ENCODE peak calls at places on chromosomes 12 and 14, in eight cellular contexts. C is prostate gland, B is heart left ventricle, W is Peyer's patch, U is A549, R is adrenal gland, S is lower leg skin, O is tibial nerve. F is an unnamed sample.

GRCh38 chr12:6765634-6766581 is at the start of gene PTMS:
- DNase-seq in C (peak), B (peak), W (peak), U (peak), R (peak), S (peak), O (peak), F (peak)

GRCh38 chr12:68065163-68065562 is 75.9 kb downstream of the IFNG-AS1 start:
- DNase-seq in C (no peak), B (no peak), W (no peak), U (no peak), R (no peak), S (no peak), O (no peak), F (no peak)

GRCh38 chr14:50669441-50669986 is 1.4 kb upstream of the SAV1 start:
- DNase-seq in C (no peak), B (no peak), W (no peak), U (no peak), R (no peak), S (no peak), O (no peak), F (no peak)

GRCh38 chr12:47814539-47815170 is 5.0 kb downstream of the HDAC7 start:
- DNase-seq in C (no peak), B (no peak), W (no peak), U (no peak), R (no peak), S (no peak), O (no peak), F (no peak)

GRCh38 chr12:50745861-50746260 is 18.0 kb upstream of the ATF1 start:
- DNase-seq in C (no peak), B (no peak), W (no peak), U (no peak), R (no peak), S (peak), O (no peak), F (no peak)

GRCh38 chr14:105474478-105475268 is at the start of gene CRIP2:
- DNase-seq in C (no peak), B (no peak), W (no peak), U (peak), R (no peak), S (no peak), O (no peak), F (no peak)

GRCh38 chr12:50052964-50053363 is 4.4 kb upstream of the ASIC1 start:
- DNase-seq in C (no peak), B (no peak), W (no peak), U (no peak), R (no peak), S (no peak), O (no peak), F (no peak)

GRCh38 chr14:74919421-74920165 is 3.5 kb downstream of the RPS6KL1 start:
- DNase-seq in C (no peak), B (no peak), W (no peak), U (no peak), R (no peak), S (peak), O (no peak), F (no peak)

GRCh38 chr14:69694730-69695663 is 71.9 kb upstream of the SRSF5 start:
- DNase-seq in C (no peak), B (no peak), W (no peak), U (no peak), R (no peak), S (peak), O (no peak), F (no peak)

GRCh38 chr12:34392741-34393085 is 370.4 kb downstream of the ALG10 start:
- DNase-seq in C (no peak), B (peak), W (no peak), U (no peak), R (no peak), S (peak), O (no peak), F (peak)

GRCh38 chr12:124195226-124195938 is 99.5 kb upstream of the RFLNA start:
- DNase-seq in C (no peak), B (no peak), W (no peak), U (no peak), R (no peak), S (no peak), O (no peak), F (no peak)

GRCh38 chr14:102684276-102684663 is 91.8 kb downstream of the RCOR1 start:
- DNase-seq in C (no peak), B (no peak), W (no peak), U (no peak), R (no peak), S (no peak), O (no peak), F (no peak)

GRCh38 chr14:101353422-101353821 is 207.9 kb upstream of the DIO3 start:
- DNase-seq in C (no peak), B (no peak), W (no peak), U (no peak), R (no peak), S (peak), O (no peak), F (no peak)

GRCh38 chr14:103767306-103767894 is 51.8 kb downstream of the ZFYVE21 start:
- DNase-seq in C (no peak), B (no peak), W (no peak), U (no peak), R (no peak), S (no peak), O (no peak), F (no peak)

GRCh38 chr12:26767116-26767515 is 65.9 kb downstream of the ITPR2 start:
- DNase-seq in C (no peak), B (no peak), W (no peak), U (no peak), R (no peak), S (no peak), O (no peak), F (no peak)

GRCh38 chr12:61531195-61531594 is 729.0 kb upstream of the USP15 start:
- DNase-seq in C (no peak), B (no peak), W (no peak), U (no peak), R (no peak), S (no peak), O (no peak), F (no peak)

GRCh38 chr14:30527196-30527595 is 31.8 kb upstream of the G2E3 start:
- DNase-seq in C (no peak), B (no peak), W (no peak), U (no peak), R (no peak), S (no peak), O (no peak), F (no peak)

GRCh38 chr14:35533357-35534129 is 421 bp upstream of the INSM2 start:
- DNase-seq in C (peak), B (peak), W (peak), U (peak), R (peak), S (no peak), O (no peak), F (peak)

GRCh38 chr14:21041676-21042433 is at the start of gene RNASE7:
- DNase-seq in C (peak), B (no peak), W (no peak), U (no peak), R (peak), S (peak), O (no peak), F (peak)

GRCh38 chr14:75229923-75230792 is 48.5 kb upstream of the FOS start:
- DNase-seq in C (no peak), B (no peak), W (peak), U (peak), R (peak), S (no peak), O (no peak), F (no peak)

GRCh38 chr14:69519701-69520100 is 35.2 kb downstream of the PLEKHD1 start:
- DNase-seq in C (no peak), B (no peak), W (no peak), U (no peak), R (no peak), S (no peak), O (no peak), F (no peak)

GRCh38 chr12:24979286-24979685 is 30.4 kb upstream of the BCAT1 start:
- DNase-seq in C (no peak), B (no peak), W (no peak), U (no peak), R (peak), S (no peak), O (peak), F (no peak)

GRCh38 chr12:92010853-92011701 is 134.6 kb downstream of the BTG1 start:
- DNase-seq in C (no peak), B (no peak), W (no peak), U (no peak), R (no peak), S (no peak), O (no peak), F (no peak)

GRCh38 chr14:69693823-69694729 is 72.9 kb upstream of the SRSF5 start:
- DNase-seq in C (no peak), B (no peak), W (no peak), U (no peak), R (peak), S (no peak), O (no peak), F (no peak)

GRCh38 chr12:11622774-11623375 is 26.6 kb upstream of the ETV6 start:
- DNase-seq in C (no peak), B (no peak), W (no peak), U (no peak), R (no peak), S (no peak), O (no peak), F (no peak)

GRCh38 chr14:68447581-68448281 is 345.1 kb downstream of the ZFP36L1 start:
- DNase-seq in C (no peak), B (no peak), W (no peak), U (no peak), R (no peak), S (no peak), O (no peak), F (no peak)

GRCh38 chr14:61555056-61555838 is 140.1 kb upstream of the HIF1A start:
- DNase-seq in C (no peak), B (no peak), W (no peak), U (no peak), R (no peak), S (peak), O (no peak), F (peak)

GRCh38 chr12:4908694-4909396 is 860 bp upstream of the KCNA1 start:
- DNase-seq in C (no peak), B (no peak), W (no peak), U (no peak), R (no peak), S (no peak), O (no peak), F (no peak)

GRCh38 chr14:104634031-104634760 is 29.6 kb upstream of the TMEM179 start:
- DNase-seq in C (no peak), B (no peak), W (no peak), U (no peak), R (no peak), S (peak), O (no peak), F (no peak)

GRCh38 chr12:22101749-22102243 is 55.8 kb downstream of the CMAS start:
- DNase-seq in C (no peak), B (no peak), W (no peak), U (no peak), R (peak), S (peak), O (peak), F (no peak)

GRCh38 chr14:106506901-106507305 is 980.5 kb downstream of the TMEM121 start:
- DNase-seq in C (no peak), B (no peak), W (peak), U (no peak), R (no peak), S (no peak), O (no peak), F (no peak)

GRCh38 chr12:14982562-14982961 is 9.7 kb downstream of the PDE6H start:
- DNase-seq in C (no peak), B (no peak), W (no peak), U (no peak), R (no peak), S (no peak), O (no peak), F (no peak)

GRCh38 chr14:42806909-42807315 is 1200.2 kb downstream of the LRFN5 start:
- DNase-seq in C (no peak), B (no peak), W (no peak), U (no peak), R (no peak), S (no peak), O (no peak), F (no peak)

GRCh38 chr14:63088865-63089264 is 43.6 kb upstream of the KCNH5 start:
- DNase-seq in C (no peak), B (no peak), W (no peak), U (no peak), R (no peak), S (no peak), O (no peak), F (no peak)

GRCh38 chr12:99386907-99387306 is 260.6 kb upstream of the GARIN6 start:
- DNase-seq in C (no peak), B (no peak), W (no peak), U (peak), R (no peak), S (no peak), O (no peak), F (no peak)

DNA sequence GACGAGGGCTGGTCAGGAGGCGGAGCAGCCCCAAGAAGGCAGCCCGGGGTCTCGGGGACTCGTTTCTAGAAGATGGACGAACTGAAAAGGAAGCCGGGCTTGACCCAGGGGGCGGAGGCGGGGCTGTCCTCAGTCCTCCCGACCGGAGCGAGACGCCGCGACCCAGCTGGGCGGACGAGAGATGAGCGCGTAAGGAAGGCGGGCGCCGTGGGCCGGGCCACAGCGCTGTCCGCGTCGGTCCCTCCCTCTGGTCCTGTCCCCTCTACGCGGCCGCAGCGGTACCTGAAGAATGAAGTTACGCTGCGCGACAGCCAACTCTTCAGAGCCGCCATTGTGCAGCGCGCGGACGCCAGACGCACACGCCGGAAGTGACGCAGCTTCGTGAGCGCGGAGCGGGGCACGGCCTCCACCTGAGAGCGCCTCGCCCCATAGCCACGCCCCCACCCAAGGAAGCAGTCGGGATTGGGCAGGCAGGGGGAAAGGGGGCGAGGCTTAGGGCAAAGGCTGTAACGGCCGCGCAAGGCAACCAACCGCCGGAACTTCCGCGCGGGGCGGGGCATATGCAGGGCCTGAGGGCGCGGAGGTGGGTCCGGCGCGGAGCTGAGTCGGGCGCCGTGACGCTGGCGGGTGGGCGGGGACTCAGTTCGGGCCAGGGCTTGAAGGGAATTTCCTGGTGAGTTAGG is at the start of gene DIABLO:
- DNase-seq in C (peak), B (peak), W (peak), U (peak), R (peak), S (peak), O (peak), F (peak)
- TF ChIP-seq POLR2A in C (peak), B (peak), W (peak), U (peak), R (peak), S (peak), O (peak), F (peak)

GRCh38 chr12:30822385-30823139 is 67.8 kb upstream of the CAPRIN2 start:
- DNase-seq in C (no peak), B (peak), W (peak), U (peak), R (peak), S (peak), O (peak), F (peak)
- TF ChIP-seq POLR2A in C (no peak), B (no peak), W (no peak), U (peak), R (peak), S (no peak), O (peak), F (peak)

DNA sequence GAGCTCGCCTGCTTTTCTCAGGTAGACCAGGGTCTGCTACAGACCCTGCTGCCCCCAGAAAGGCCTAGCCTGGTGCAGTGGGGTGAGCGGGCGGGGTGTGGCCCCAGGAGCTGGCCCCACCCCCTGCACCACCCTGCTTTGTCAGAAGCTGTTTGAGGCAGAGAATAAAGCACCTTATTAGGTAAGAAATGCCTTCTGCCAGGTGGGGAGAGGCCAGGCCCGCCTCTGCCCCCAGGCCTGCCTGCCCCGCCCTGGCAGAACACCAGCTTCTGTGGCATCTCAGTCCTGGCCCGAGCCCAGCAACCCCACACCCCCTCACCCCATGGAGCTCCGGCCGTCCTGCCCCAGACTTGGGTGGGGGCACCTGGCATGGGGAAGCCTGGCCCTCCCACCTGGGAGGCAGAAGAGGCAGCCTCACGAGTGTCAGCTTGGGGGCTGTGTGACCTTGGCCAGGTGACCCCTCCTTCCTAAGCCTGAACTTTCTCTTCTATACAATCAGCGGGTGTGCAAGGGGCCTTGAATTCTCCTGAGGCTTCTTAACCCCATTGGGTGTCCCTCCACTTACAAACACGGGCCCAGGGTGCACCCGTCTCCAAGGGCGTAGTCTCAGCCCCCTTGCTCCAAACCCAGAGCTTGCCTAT is 43.2 kb downstream of the KRT80 start:
- DNase-seq in C (peak), B (peak), W (no peak), U (peak), R (no peak), S (peak), O (no peak), F (no peak)
- TF ChIP-seq POLR2A in C (peak), B (no peak), W (peak), U (no peak), R (no peak), S (no peak), O (no peak), F (no peak)

GRCh38 chr12:57109207-57110160 is 1.7 kb downstream of the STAT6 start:
- DNase-seq in C (no peak), B (no peak), W (no peak), U (no peak), R (no peak), S (no peak), O (no peak), F (no peak)

GRCh38 chr12:57111046-57111698 is at the start of gene STAT6:
- DNase-seq in C (peak), B (peak), W (peak), U (peak), R (peak), S (peak), O (peak), F (peak)

GRCh38 chr12:57112492-57113294 is 1.5 kb upstream of the STAT6 start:
- DNase-seq in C (no peak), B (no peak), W (no peak), U (no peak), R (no peak), S (no peak), O (no peak), F (no peak)

GRCh38 chr12:57107456-57107855 is 3.7 kb downstream of the STAT6 start:
- DNase-seq in C (no peak), B (no peak), W (no peak), U (no peak), R (no peak), S (no peak), O (no peak), F (no peak)

GRCh38 chr12:57110189-57111045 is 745 bp downstream of the STAT6 start:
- DNase-seq in C (peak), B (peak), W (peak), U (peak), R (peak), S (peak), O (peak), F (peak)
- TF ChIP-seq POLR2A in C (peak), B (no peak), W (no peak), U (peak), R (peak), S (no peak), O (peak), F (no peak)